ENCODE peak calls at places on chromosome 18, in five cellular contexts. O is SK-N-SH, I is HepG2, E is K562, U is GM12878. V is an unnamed sample.
A peak's percentile ranks its signal among the peaks of the same experiment; 100 is the strongest.

GRCh38 chr18:52339891-52340371 is at the start of gene DCC:
- DNase-seq in O (peak; percentile 68), I (peak; percentile 2), E (no peak), U (no peak), V (no peak)

GRCh38 chr18:44826418-44827259 is 146.0 kb downstream of the SETBP1 start:
- DNase-seq in O (no peak), I (no peak), E (no peak), U (no peak), V (no peak)

GRCh38 chr18:45253973-45254372 is 361.3 kb upstream of the SLC14A2 start:
- DNase-seq in O (no peak), I (no peak), E (no peak), U (no peak), V (no peak)

GRCh38 chr18:72672364-72673151 is 128.4 kb upstream of the CBLN2 start:
- DNase-seq in O (peak; percentile 60), I (peak; percentile 25), E (peak; percentile 10), U (no peak), V (no peak)

GRCh38 chr18:63249781-63250180 is 69.8 kb downstream of the BCL2 start:
- DNase-seq in O (no peak), I (no peak), E (no peak), U (no peak), V (no peak)

GRCh38 chr18:62460851-62461300 is 61.9 kb upstream of the ZCCHC2 start:
- DNase-seq in O (no peak), I (peak; percentile 99), E (no peak), U (no peak), V (no peak)

GRCh38 chr18:6482198-6482977 is 67.7 kb upstream of the L3MBTL4 start:
- DNase-seq in O (peak; percentile 67), I (peak; percentile 38), E (peak; percentile 52), U (no peak), V (no peak)

GRCh38 chr18:7641813-7642212 is 74.7 kb downstream of the PTPRM start:
- DNase-seq in O (no peak), I (peak; percentile 43), E (no peak), U (no peak), V (no peak)

GRCh38 chr18:73942081-73942625 is 205.5 kb downstream of the FBXO15 start:
- DNase-seq in O (no peak), I (no peak), E (no peak), U (no peak), V (no peak)

GRCh38 chr18:3452750-3453539 is 3.0 kb downstream of the TGIF1 start:
- DNase-seq in O (no peak), I (no peak), E (no peak), U (no peak), V (no peak)

GRCh38 chr18:45775241-45775676 is 50.2 kb upstream of the SIGLEC15 start:
- DNase-seq in O (peak; percentile 55), I (no peak), E (peak; percentile 18), U (no peak), V (peak; percentile 69)

GRCh38 chr18:40935423-40935822 is 1019.6 kb upstream of the PIK3C3 start:
- DNase-seq in O (no peak), I (peak; percentile 35), E (peak; percentile 7), U (peak; percentile 4), V (no peak)

GRCh38 chr18:76445275-76445674 is 49.8 kb downstream of the ZNF516 start:
- DNase-seq in O (no peak), I (no peak), E (no peak), U (no peak), V (no peak)

GRCh38 chr18:3060667-3061580 is 48.0 kb upstream of the LPIN2 start:
- DNase-seq in O (no peak), I (peak; percentile 95), E (no peak), U (no peak), V (no peak)

GRCh38 chr18:21109936-21110666 is 1.5 kb downstream of the ROCK1 start:
- DNase-seq in O (no peak), I (no peak), E (no peak), U (no peak), V (no peak)

GRCh38 chr18:7133181-7133580 is 15.6 kb upstream of the LAMA1 start:
- DNase-seq in O (no peak), I (no peak), E (no peak), U (no peak), V (no peak)

GRCh38 chr18:63788447-63789096 is 13.4 kb downstream of the SERPINB7 start:
- DNase-seq in O (no peak), I (no peak), E (no peak), U (no peak), V (peak; percentile 68)

GRCh38 chr18:11991021-11991770 is 9.9 kb downstream of the IMPA2 start:
- DNase-seq in O (no peak), I (no peak), E (no peak), U (no peak), V (no peak)
- TF ChIP-seq JUND in O (no peak), I (no peak), E (no peak), U (no peak), V (no peak)

GRCh38 chr18:69759046-69759445 is 188.6 kb downstream of the CD226 start:
- DNase-seq in O (no peak), I (no peak), E (no peak), U (no peak), V (no peak)

GRCh38 chr18:69757733-69758132 is 189.9 kb downstream of the CD226 start:
- DNase-seq in O (no peak), I (no peak), E (no peak), U (no peak), V (no peak)

GRCh38 chr18:69755856-69756496 is 191.7 kb downstream of the CD226 start:
- DNase-seq in O (no peak), I (no peak), E (no peak), U (no peak), V (no peak)

GRCh38 chr18:69755041-69755440 is 192.6 kb downstream of the CD226 start:
- DNase-seq in O (no peak), I (no peak), E (no peak), U (no peak), V (no peak)

GRCh38 chr18:69758458-69758857 is 189.2 kb downstream of the CD226 start:
- DNase-seq in O (no peak), I (no peak), E (no peak), U (no peak), V (no peak)
- H3K9ac ChIP-seq in O (no peak overlapping the region), I (no peak overlapping the region), E (no peak overlapping the region), U (no peak overlapping the region), V (no peak overlapping the region)

GRCh38 chr18:22913861-22914260 is 19.3 kb upstream of the RBBP8 start:
- DNase-seq in O (no peak), I (no peak), E (no peak), U (no peak), V (peak; percentile 85)
- TF ChIP-seq ZBTB33 in O (no peak), I (no peak), E (no peak), U (no peak), V (peak; percentile 72)

GRCh38 chr18:79587298-79588125 is 92.1 kb upstream of the CTDP1 start:
- DNase-seq in O (no peak), I (no peak), E (no peak), U (no peak), V (no peak)
- TF ChIP-seq JUND in O (no peak), I (no peak), E (no peak), U (no peak), V (no peak)

GRCh38 chr18:35040638-35040987 is 600 bp upstream of the MAPRE2 start:
- DNase-seq in O (no peak), I (no peak), E (no peak), U (no peak), V (no peak)
- H3K9ac ChIP-seq in O (peak overlapping the region; percentile 81), I (peak overlapping the region; percentile 77), E (peak overlapping the region; percentile 51), U (peak overlapping the region; percentile 11), V (peak overlapping the region; percentile 71)

GRCh38 chr18:56787392-56787791 is 136.2 kb downstream of the WDR7 start:
- DNase-seq in O (no peak), I (no peak), E (no peak), U (no peak), V (no peak)

GRCh38 chr18:56789889-56790180 is 138.7 kb downstream of the WDR7 start:
- DNase-seq in O (no peak), I (no peak), E (no peak), U (no peak), V (no peak)

GRCh38 chr18:56789004-56789888 is 138.1 kb downstream of the WDR7 start:
- DNase-seq in O (peak; percentile 4), I (peak; percentile 33), E (peak; percentile 30), U (no peak), V (peak; percentile 23)

DNA sequence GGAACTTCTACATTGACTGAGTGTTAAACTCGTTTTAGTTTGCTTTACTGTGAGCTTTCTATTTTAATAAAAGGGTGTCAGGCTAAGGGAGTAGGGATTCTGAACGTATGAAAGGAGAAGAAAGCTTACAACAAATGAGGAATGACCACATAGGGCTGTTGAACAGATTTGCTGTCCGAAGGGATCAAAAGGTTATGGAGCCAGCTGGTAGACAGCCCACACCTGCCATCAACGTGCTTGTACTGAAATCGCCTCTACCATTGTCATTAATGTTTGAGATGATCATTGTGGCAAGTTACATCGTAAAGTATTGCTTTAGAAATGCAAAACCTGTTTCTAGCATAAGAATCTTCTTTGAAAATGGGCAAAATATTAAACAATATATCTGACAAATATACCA is 133.8 kb downstream of the WDR7 start:
- DNase-seq in O (no peak), I (no peak), E (no peak), U (no peak), V (no peak)
- TF ChIP-seq ZBTB33 in O (no peak), I (no peak), E (no peak), U (no peak), V (no peak)

V was measured in HCT116.